ENCODE peak calls at places on chromosomes 11 and 22, in seven cellular contexts. One of them, this sample, is unnamed. For H3K4me1, the result is how much of the 10 kb centered on the place peaks cover.

GRCh38 chr11:108780119-108780518 is 115.2 kb downstream of the DDX10 start:
- DNase-seq in HCT116: no peak
- DNase-seq in GM12878: no peak
- DNase-seq in HepG2: no peak
- DNase-seq in SK-N-SH: no peak
- DNase-seq in K562: no peak
- DNase-seq in H1: no peak
- DNase-seq in this sample: no peak

GRCh38 chr11:108278546-108278945 is 55.7 kb downstream of the ATM start:
- DNase-seq in HCT116: no peak
- DNase-seq in GM12878: no peak
- DNase-seq in HepG2: no peak
- DNase-seq in SK-N-SH: no peak
- DNase-seq in K562: no peak
- DNase-seq in H1: no peak
- DNase-seq in this sample: no peak

GRCh38 chr11:69456712-69457111 is 24.8 kb upstream of the LINC01488 start:
- DNase-seq in HCT116: no peak
- DNase-seq in GM12878: no peak
- DNase-seq in HepG2: no peak
- DNase-seq in SK-N-SH: no peak
- DNase-seq in K562: no peak
- DNase-seq in H1: no peak
- DNase-seq in this sample: no peak

GRCh38 chr22:48622891-48623545 is 1204.7 kb downstream of the BRD1 start:
- DNase-seq in HCT116: no peak
- DNase-seq in GM12878: no peak
- DNase-seq in HepG2: no peak
- DNase-seq in SK-N-SH: no peak
- DNase-seq in K562: no peak
- DNase-seq in H1: no peak
- DNase-seq in this sample: no peak

GRCh38 chr11:14882196-14882595 is 9.8 kb downstream of the CYP2R1 start:
- DNase-seq in HCT116: no peak
- DNase-seq in GM12878: no peak
- DNase-seq in HepG2: no peak
- DNase-seq in SK-N-SH: no peak
- DNase-seq in K562: no peak
- DNase-seq in H1: no peak
- DNase-seq in this sample: no peak

GRCh38 chr11:57586711-57587110 is 10.8 kb upstream of the SERPING1 start:
- DNase-seq in HCT116: no peak
- DNase-seq in GM12878: no peak
- DNase-seq in HepG2: no peak
- DNase-seq in SK-N-SH: no peak
- DNase-seq in K562: no peak
- DNase-seq in H1: no peak
- DNase-seq in this sample: no peak

GRCh38 chr11:106565326-106565725 is 452.9 kb downstream of the GUCY1A2 start:
- DNase-seq in HCT116: no peak
- DNase-seq in GM12878: no peak
- DNase-seq in HepG2: no peak
- DNase-seq in SK-N-SH: no peak
- DNase-seq in K562: no peak
- DNase-seq in H1: no peak
- DNase-seq in this sample: no peak

GRCh38 chr11:66069715-66070603 is at the start of gene PACS1:
- DNase-seq in HCT116: no peak
- DNase-seq in GM12878: no peak
- DNase-seq in HepG2: peak
- DNase-seq in SK-N-SH: peak
- DNase-seq in K562: peak
- DNase-seq in H1: peak
- DNase-seq in this sample: no peak

GRCh38 chr22:17492247-17492646 is 71.1 kb upstream of the SLC25A18 start:
- DNase-seq in HCT116: no peak
- DNase-seq in GM12878: no peak
- DNase-seq in HepG2: no peak
- DNase-seq in SK-N-SH: no peak
- DNase-seq in K562: no peak
- DNase-seq in H1: no peak
- DNase-seq in this sample: no peak

GRCh38 chr22:24402460-24403192 is 24.8 kb upstream of the ADORA2A start:
- DNase-seq in HCT116: peak
- DNase-seq in GM12878: peak
- DNase-seq in HepG2: peak
- DNase-seq in SK-N-SH: peak
- DNase-seq in K562: no peak
- DNase-seq in H1: no peak
- DNase-seq in this sample: no peak

GRCh38 chr11:100646545-100646944 is 40.5 kb upstream of the ARHGAP42 start:
- DNase-seq in HCT116: no peak
- DNase-seq in GM12878: no peak
- DNase-seq in HepG2: no peak
- DNase-seq in SK-N-SH: no peak
- DNase-seq in K562: no peak
- DNase-seq in H1: no peak
- DNase-seq in this sample: no peak

GRCh38 chr11:2247496-2247895 is 22.9 kb downstream of the ASCL2 start:
- DNase-seq in HCT116: no peak
- DNase-seq in GM12878: no peak
- DNase-seq in HepG2: no peak
- DNase-seq in SK-N-SH: peak
- DNase-seq in K562: no peak
- DNase-seq in H1: no peak
- DNase-seq in this sample: no peak

GRCh38 chr11:134342572-134343340 is 11.0 kb downstream of the GLB1L2 start:
- DNase-seq in HCT116: no peak
- DNase-seq in GM12878: no peak
- DNase-seq in HepG2: no peak
- DNase-seq in SK-N-SH: no peak
- DNase-seq in K562: no peak
- DNase-seq in H1: no peak
- DNase-seq in this sample: no peak

GRCh38 chr11:130213979-130214281 is 54.3 kb downstream of the ST14 start:
- DNase-seq in HCT116: no peak
- DNase-seq in GM12878: no peak
- DNase-seq in HepG2: no peak
- DNase-seq in SK-N-SH: no peak
- DNase-seq in K562: no peak
- DNase-seq in H1: no peak
- DNase-seq in this sample: no peak

GRCh38 chr11:62921573-62922188 is 518 bp upstream of the CHRM1 start:
- DNase-seq in HCT116: no peak
- DNase-seq in GM12878: no peak
- DNase-seq in HepG2: no peak
- DNase-seq in SK-N-SH: peak
- DNase-seq in K562: no peak
- DNase-seq in H1: no peak
- DNase-seq in this sample: no peak

GRCh38 chr11:63769044-63769718 is 606 bp upstream of the ZFTA start:
- DNase-seq in HCT116: no peak
- DNase-seq in GM12878: no peak
- DNase-seq in HepG2: no peak
- DNase-seq in SK-N-SH: peak
- DNase-seq in K562: peak
- DNase-seq in H1: no peak
- DNase-seq in this sample: no peak

GRCh38 chr11:26753738-26754504 is 32.1 kb upstream of the SLC5A12 start:
- DNase-seq in HCT116: peak
- DNase-seq in GM12878: no peak
- DNase-seq in HepG2: peak
- DNase-seq in SK-N-SH: peak
- DNase-seq in K562: peak
- DNase-seq in H1: no peak
- DNase-seq in this sample: peak

GRCh38 chr11:26276798-26277424 is 55.0 kb upstream of the ANO3 start:
- DNase-seq in HCT116: peak
- DNase-seq in GM12878: no peak
- DNase-seq in HepG2: peak
- DNase-seq in SK-N-SH: peak
- DNase-seq in K562: peak
- DNase-seq in H1: peak
- DNase-seq in this sample: peak

GRCh38 chr11:44628730-44629361 is 63.4 kb downstream of the CD82 start:
- DNase-seq in HCT116: no peak
- DNase-seq in GM12878: no peak
- DNase-seq in HepG2: no peak
- DNase-seq in SK-N-SH: no peak
- DNase-seq in K562: no peak
- DNase-seq in H1: no peak
- DNase-seq in this sample: no peak

GRCh38 chr22:41968601-41969000 is 642 bp upstream of the SEPTIN3 start:
- DNase-seq in HCT116: no peak
- DNase-seq in GM12878: no peak
- DNase-seq in HepG2: peak
- DNase-seq in SK-N-SH: peak
- DNase-seq in K562: no peak
- DNase-seq in H1: no peak
- DNase-seq in this sample: no peak

GRCh38 chr11:35126879-35127576 is 11.9 kb upstream of the CD44 start:
- DNase-seq in HCT116: no peak
- DNase-seq in GM12878: no peak
- DNase-seq in HepG2: no peak
- DNase-seq in SK-N-SH: no peak
- DNase-seq in K562: no peak
- DNase-seq in H1: no peak
- DNase-seq in this sample: no peak

DNA sequence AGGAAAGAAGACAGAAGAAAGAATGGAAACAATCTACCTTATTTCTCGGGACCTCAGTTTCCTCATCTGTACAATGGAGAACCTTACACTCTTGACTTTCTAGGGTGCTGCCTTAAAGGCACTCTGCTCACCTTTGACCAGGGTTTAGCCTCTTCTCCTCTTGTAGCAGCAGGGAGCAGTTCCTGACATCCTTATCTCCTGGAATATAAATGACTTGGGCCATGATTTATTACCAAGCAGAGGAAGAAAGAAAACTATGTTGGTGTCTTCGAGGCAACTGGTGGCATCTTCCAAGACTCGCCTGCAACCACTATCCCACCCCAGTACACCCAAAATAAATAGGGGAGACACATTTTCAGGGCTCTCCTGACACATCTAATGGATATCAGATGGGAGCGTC is 314.2 kb downstream of the BUD13 start:
- DNase-seq in HCT116: no peak
- DNase-seq in GM12878: no peak
- DNase-seq in HepG2: no peak
- DNase-seq in SK-N-SH: no peak
- DNase-seq in K562: no peak
- DNase-seq in H1: no peak
- DNase-seq in this sample: no peak
- H3K4me1 ChIP-seq in HCT116: under half
- H3K4me1 ChIP-seq in GM12878: under half
- H3K4me1 ChIP-seq in HepG2: under half
- H3K4me1 ChIP-seq in SK-N-SH: under half
- H3K4me1 ChIP-seq in K562: under half
- H3K4me1 ChIP-seq in H1: under half
- H3K4me1 ChIP-seq in this sample: under half

GRCh38 chr11:86041975-86042378 is 26.9 kb downstream of the PICALM start:
- DNase-seq in HCT116: peak
- DNase-seq in GM12878: peak
- DNase-seq in HepG2: peak
- DNase-seq in SK-N-SH: peak
- DNase-seq in K562: peak
- DNase-seq in H1: peak
- DNase-seq in this sample: peak
- TF ChIP-seq YY1 in HCT116: peak
- TF ChIP-seq YY1 in GM12878: peak
- TF ChIP-seq YY1 in HepG2: no peak
- TF ChIP-seq YY1 in SK-N-SH: no peak
- TF ChIP-seq YY1 in K562: no peak
- TF ChIP-seq YY1 in H1: no peak
- TF ChIP-seq YY1 in this sample: no peak

GRCh38 chr11:28505216-28505615 is 397.0 kb downstream of the METTL15 start:
- DNase-seq in HCT116: no peak
- DNase-seq in GM12878: no peak
- DNase-seq in HepG2: no peak
- DNase-seq in SK-N-SH: no peak
- DNase-seq in K562: no peak
- DNase-seq in H1: no peak
- DNase-seq in this sample: no peak
- H3K4me3 ChIP-seq in HCT116: no peak
- H3K4me3 ChIP-seq in GM12878: no peak
- H3K4me3 ChIP-seq in HepG2: no peak
- H3K4me3 ChIP-seq in SK-N-SH: no peak
- H3K4me3 ChIP-seq in K562: no peak
- H3K4me3 ChIP-seq in H1: no peak
- H3K4me3 ChIP-seq in this sample: no peak

GRCh38 chr11:33668468-33668825 is 32.2 kb downstream of the C11orf91 start:
- DNase-seq in HCT116: no peak
- DNase-seq in GM12878: no peak
- DNase-seq in HepG2: no peak
- DNase-seq in SK-N-SH: no peak
- DNase-seq in K562: no peak
- DNase-seq in H1: no peak
- DNase-seq in this sample: no peak

GRCh38 chr11:33669598-33670249 is 30.9 kb downstream of the C11orf91 start:
- DNase-seq in HCT116: no peak
- DNase-seq in GM12878: no peak
- DNase-seq in HepG2: no peak
- DNase-seq in SK-N-SH: no peak
- DNase-seq in K562: no peak
- DNase-seq in H1: no peak
- DNase-seq in this sample: no peak

GRCh38 chr11:33668951-33669596 is 31.6 kb downstream of the C11orf91 start:
- DNase-seq in HCT116: no peak
- DNase-seq in GM12878: no peak
- DNase-seq in HepG2: no peak
- DNase-seq in SK-N-SH: no peak
- DNase-seq in K562: no peak
- DNase-seq in H1: no peak
- DNase-seq in this sample: no peak

GRCh38 chr11:33665666-33666065 is 35.0 kb downstream of the C11orf91 start:
- DNase-seq in HCT116: no peak
- DNase-seq in GM12878: no peak
- DNase-seq in HepG2: no peak
- DNase-seq in SK-N-SH: no peak
- DNase-seq in K562: no peak
- DNase-seq in H1: no peak
- DNase-seq in this sample: no peak

DNA sequence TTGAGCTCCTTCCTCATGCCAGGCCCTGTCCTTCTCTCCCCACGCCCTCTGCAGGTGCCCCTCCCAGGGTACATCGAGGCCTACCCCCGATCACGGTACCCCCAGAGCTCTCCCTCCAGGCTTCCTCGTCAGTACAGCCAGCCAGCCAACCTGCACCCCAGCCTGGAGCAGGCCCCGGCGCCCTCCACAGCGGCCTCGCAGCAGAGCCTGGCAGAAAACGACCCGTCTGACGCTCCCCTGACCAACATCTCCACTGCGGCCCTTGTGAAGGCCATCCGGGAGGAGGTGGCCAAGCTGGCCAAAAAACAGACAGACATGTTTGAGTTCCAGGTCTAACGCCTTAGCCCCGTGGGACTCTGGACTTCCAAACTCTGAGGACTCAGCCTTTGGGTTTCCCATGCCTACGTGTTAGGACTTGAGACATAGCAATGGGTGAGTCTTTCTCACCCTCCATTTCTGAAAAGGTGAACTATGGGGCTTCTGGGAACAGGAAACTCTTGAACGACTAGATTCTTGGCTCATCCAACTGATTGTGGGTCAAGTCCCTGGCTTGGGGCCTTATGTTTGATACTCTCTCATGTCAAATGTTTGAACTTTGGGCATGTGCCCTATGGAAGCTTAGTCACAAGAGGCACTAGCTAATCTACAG is 32.7 kb downstream of the C11orf91 start:
- DNase-seq in HCT116: no peak
- DNase-seq in GM12878: no peak
- DNase-seq in HepG2: no peak
- DNase-seq in SK-N-SH: no peak
- DNase-seq in K562: no peak
- DNase-seq in H1: no peak
- DNase-seq in this sample: no peak
- H3K4me1 ChIP-seq in HCT116: under half
- H3K4me1 ChIP-seq in GM12878: under half
- H3K4me1 ChIP-seq in HepG2: under half
- H3K4me1 ChIP-seq in SK-N-SH: under half
- H3K4me1 ChIP-seq in K562: under half
- H3K4me1 ChIP-seq in H1: under half
- H3K4me1 ChIP-seq in this sample: under half

This sample was measured in NT2/D1.